ENCODE peak calls at places on chromosomes 12 and 14, in nine cellular contexts. Z, X, A, D, K, U, C, F and M are unnamed samples.
A peak's percentile ranks its signal among the peaks of the same experiment; 100 is the strongest.

GRCh38 chr12:125247477-125247876 is 182.2 kb downstream of the AACS start:
- DNase-seq in F (no peak), A (no peak), Z (peak; percentile 77), X (no peak), C (no peak), K (no peak), D (no peak), U (no peak), M (peak; percentile 62)

GRCh38 chr14:32327255-32327961 is 1.7 kb upstream of the AKAP6 start:
- DNase-seq in C (no peak), U (no peak), D (no peak), A (no peak), X (no peak), Z (no peak), F (no peak), K (no peak), M (no peak)

GRCh38 chr12:79689477-79690155 is 1.1 kb downstream of the PAWR start:
- DNase-seq in C (no peak), D (peak; percentile 64), A (peak; percentile 55), F (peak; percentile 19), U (peak; percentile 55), Z (no peak), K (peak; percentile 19), X (peak; percentile 30), M (peak; percentile 76)

GRCh38 chr14:88005050-88005481 is at the start of gene GPR65:
- DNase-seq in F (no peak), Z (no peak), C (peak; percentile 26), U (peak; percentile 61), A (no peak), D (no peak), X (no peak), K (no peak), M (no peak)

GRCh38 chr12:120583478-120584030 is 2.4 kb upstream of the POP5 start:
- DNase-seq in K (peak; percentile 78), F (peak; percentile 75), D (peak; percentile 74), U (peak; percentile 72), X (peak; percentile 71), C (peak; percentile 84), Z (peak; percentile 82), A (peak; percentile 61), M (peak; percentile 90)

GRCh38 chr14:42047421-42048045 is 440.9 kb downstream of the LRFN5 start:
- DNase-seq in C (no peak), X (no peak), A (peak; percentile 21), K (no peak), D (no peak), Z (no peak), U (peak; percentile 70), F (peak; percentile 40), M (no peak)

GRCh38 chr14:104940526-104941150 is 16.0 kb downstream of the PLD4 start:
- DNase-seq in A (peak; percentile 11), Z (no peak), C (no peak), D (no peak), K (no peak), X (no peak), U (peak; percentile 11), F (no peak), M (peak; percentile 78)

GRCh38 chr14:57930241-57930975 is 64.5 kb upstream of the SLC35F4 start:
- DNase-seq in U (no peak), K (no peak), A (no peak), X (no peak), Z (no peak), F (no peak), D (no peak), C (no peak), M (no peak)

GRCh38 chr12:64610092-64610659 is at the start of gene RASSF3:
- DNase-seq in F (peak; percentile 60), K (peak; percentile 70), X (peak; percentile 77), D (peak; percentile 68), A (peak; percentile 67), U (peak; percentile 82), Z (peak; percentile 89), C (peak; percentile 78), M (peak; percentile 95)

GRCh38 chr12:43277630-43278267 is 274.3 kb downstream of the ADAMTS20 start:
- DNase-seq in A (peak; percentile 84), X (no peak), C (no peak), D (no peak), U (peak; percentile 64), F (no peak), Z (no peak), K (no peak), M (no peak)

GRCh38 chr12:105740970-105741725 is 397.6 kb downstream of the NUAK1 start:
- DNase-seq in Z (no peak), K (peak; percentile 55), A (peak; percentile 30), F (no peak), X (peak; percentile 67), D (peak; percentile 43), C (no peak), U (peak; percentile 49), M (no peak)

GRCh38 chr12:132560831-132561783 is 49.3 kb downstream of the LRCOL1 start:
- DNase-seq in D (peak; percentile 53), Z (peak; percentile 88), X (peak; percentile 40), A (peak; percentile 51), U (peak; percentile 55), K (no peak), C (peak; percentile 66), F (peak; percentile 93), M (peak; percentile 99)

GRCh38 chr12:19482551-19483109 is 43.3 kb downstream of the AEBP2 start:
- DNase-seq in U (peak; percentile 56), C (peak; percentile 34), K (peak; percentile 21), A (no peak), F (no peak), X (no peak), Z (peak; percentile 53), D (no peak), M (no peak)

GRCh38 chr14:68785817-68786490 is 6.9 kb downstream of the ZFP36L1 start:
- DNase-seq in K (no peak), A (no peak), F (no peak), U (peak; percentile 68), D (no peak), Z (peak; percentile 60), X (no peak), C (peak; percentile 38), M (peak; percentile 49)

GRCh38 chr14:91303924-91304229 is 59.4 kb upstream of the GPR68 start:
- DNase-seq in X (no peak), U (no peak), K (no peak), A (no peak), Z (no peak), F (no peak), D (no peak), C (no peak), M (no peak)
- H3K27me3 ChIP-seq in X (peaks cover 47% of the 10 kb centered on the region), U (peaks cover 34% of the 10 kb centered on the region), K (no peaks in the 10 kb centered on the region), A (peaks cover 22% of the 10 kb centered on the region), Z (no peaks in the 10 kb centered on the region), F (no peaks in the 10 kb centered on the region), D (no peaks in the 10 kb centered on the region), C (no peaks in the 10 kb centered on the region), M (no peaks in the 10 kb centered on the region)

GRCh38 chr14:86574026-86574777 is 1044.3 kb downstream of the FLRT2 start:
- DNase-seq in C (no peak), D (no peak), X (no peak), Z (no peak), U (peak; percentile 65), K (no peak), F (no peak), A (peak; percentile 79), M (no peak)

GRCh38 chr14:86575141-86575540 is 1045.2 kb downstream of the FLRT2 start:
- DNase-seq in C (no peak), Z (no peak), D (no peak), X (no peak), K (no peak), U (peak; percentile 2), F (no peak), A (peak; percentile 32), M (no peak)

GRCh38 chr14:86570371-86570770 is 1040.4 kb downstream of the FLRT2 start:
- DNase-seq in D (no peak), A (no peak), X (no peak), U (no peak), F (no peak), K (no peak), Z (no peak), C (no peak), M (no peak)

DNA sequence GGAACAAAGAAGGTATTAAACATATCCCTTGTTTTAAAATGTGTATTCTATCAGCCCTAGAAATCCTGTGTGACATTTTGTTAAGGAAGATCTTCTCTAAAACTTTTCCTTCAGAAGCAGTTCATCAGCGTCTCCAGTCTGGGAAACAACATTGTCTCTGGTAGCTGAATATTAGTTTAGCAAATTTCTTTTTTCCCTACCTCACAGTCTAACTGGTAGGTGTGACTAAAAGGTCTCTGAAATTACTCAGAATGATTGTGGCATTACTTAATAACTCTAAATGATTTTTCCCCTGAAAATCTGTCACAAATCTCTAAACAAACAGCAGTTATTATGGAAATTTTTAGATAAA is 1044.8 kb downstream of the FLRT2 start:
- DNase-seq in U (no peak), D (no peak), K (no peak), Z (no peak), X (no peak), A (no peak), F (no peak), C (no peak), M (no peak)
- H3K4me3 ChIP-seq in U (no peak overlapping the region), D (no peak overlapping the region), K (no peak overlapping the region), Z (no peak overlapping the region), X (no peak overlapping the region), A (peak overlapping the region; percentile 13), F (no peak overlapping the region), C (no peak overlapping the region), M (no peak overlapping the region)

GRCh38 chr12:22899184-22899583 is 274.2 kb downstream of the ETNK1 start:
- DNase-seq in D (no peak), Z (peak; percentile 52), C (no peak), A (no peak), K (no peak), F (no peak), U (no peak), X (no peak), M (no peak)

GRCh38 chr12:22900401-22900800 is 275.4 kb downstream of the ETNK1 start:
- DNase-seq in Z (no peak), F (no peak), X (no peak), A (no peak), D (no peak), K (no peak), U (no peak), C (no peak), M (no peak)

DNA sequence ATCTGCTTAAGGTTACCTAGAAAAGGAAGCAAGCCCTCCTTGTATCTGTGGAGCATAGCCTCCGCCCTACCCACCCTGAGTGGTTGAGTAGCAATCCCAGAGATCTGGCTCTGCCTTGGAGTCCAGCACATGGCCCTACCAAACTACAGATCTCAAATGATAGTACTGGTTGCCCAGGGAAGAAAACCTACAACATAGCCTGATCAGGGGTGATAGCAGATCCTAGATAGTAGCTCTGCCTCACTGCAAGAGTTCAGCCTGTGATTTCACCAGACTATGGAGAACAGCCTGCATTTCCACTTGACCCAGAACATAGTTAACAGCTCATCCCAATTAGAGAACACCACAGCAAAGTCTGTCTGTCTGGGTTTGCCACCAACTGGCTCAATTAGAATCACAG is 279.5 kb downstream of the ETNK1 start:
- DNase-seq in X (no peak), A (no peak), C (no peak), F (no peak), U (no peak), Z (no peak), K (no peak), D (no peak), M (no peak)
- H3K36me3 ChIP-seq in X (no peaks in the 10 kb centered on the region), A (no peaks in the 10 kb centered on the region), C (no peaks in the 10 kb centered on the region), F (no peaks in the 10 kb centered on the region), U (no peaks in the 10 kb centered on the region), Z (no peaks in the 10 kb centered on the region), K (no peaks in the 10 kb centered on the region), D (no peaks in the 10 kb centered on the region), M (no peaks in the 10 kb centered on the region)

DNA sequence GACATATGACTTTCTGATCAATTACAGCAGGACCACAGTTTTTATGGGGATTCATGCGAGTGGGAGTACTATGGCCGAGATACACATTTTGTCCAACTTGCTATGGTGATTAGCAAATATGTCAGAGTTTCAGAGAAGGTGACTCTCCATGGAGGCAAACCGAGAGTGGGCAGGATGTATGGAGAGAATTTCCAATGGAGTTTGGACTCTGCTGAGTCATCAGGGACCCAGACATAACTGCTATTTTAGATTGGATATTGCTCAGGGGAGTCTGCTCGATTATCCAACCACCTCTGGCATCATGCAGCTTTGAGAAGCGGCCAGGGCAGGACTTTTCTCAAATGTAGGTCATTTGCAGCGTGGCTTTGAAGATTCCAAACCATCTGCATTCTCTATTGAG is 9.5 kb upstream of the GSG1 start:
- DNase-seq in K (no peak), D (no peak), C (no peak), F (no peak), U (no peak), Z (no peak), A (no peak), X (no peak), M (no peak)
- H3K27me3 ChIP-seq in K (peaks cover 2% of the 10 kb centered on the region), D (no peaks in the 10 kb centered on the region), C (no peaks in the 10 kb centered on the region), F (no peaks in the 10 kb centered on the region), U (no peaks in the 10 kb centered on the region), Z (peaks cover 29% of the 10 kb centered on the region), A (no peaks in the 10 kb centered on the region), X (no peaks in the 10 kb centered on the region), M (no peaks in the 10 kb centered on the region)